ENCODE peak calls at places on chromosomes 1 and 21, in four cellular contexts. One of them, this sample, is unnamed.

GRCh38 chr1:194055545-194055944 is 869.1 kb upstream of the B3GALT2 start:
- DNase-seq in ELR: no peak
- DNase-seq in bronchial epithelial cell: no peak
- DNase-seq in HTR-8/SVneo: no peak
- DNase-seq in this sample: peak

GRCh38 chr1:167357305-167357704 is 136.6 kb downstream of the POU2F1 start:
- DNase-seq in HTR-8/SVneo: no peak
- DNase-seq in bronchial epithelial cell: no peak
- DNase-seq in ELR: no peak
- DNase-seq in this sample: no peak

GRCh38 chr1:236395780-236396664 is 1.9 kb downstream of the EDARADD start:
- DNase-seq in HTR-8/SVneo: peak
- DNase-seq in bronchial epithelial cell: peak
- DNase-seq in ELR: no peak
- DNase-seq in this sample: no peak

GRCh38 chr1:21764615-21765423 is 18.1 kb downstream of the USP48 start:
- DNase-seq in HTR-8/SVneo: peak
- DNase-seq in ELR: peak
- DNase-seq in bronchial epithelial cell: peak
- DNase-seq in this sample: peak

GRCh38 chr1:116334015-116334547 is 39.0 kb upstream of the ATP1A1 start:
- DNase-seq in HTR-8/SVneo: no peak
- DNase-seq in ELR: peak
- DNase-seq in bronchial epithelial cell: peak
- DNase-seq in this sample: no peak

GRCh38 chr1:151342021-151342420 is 5.0 kb downstream of the RFX5 start:
- DNase-seq in ELR: no peak
- DNase-seq in HTR-8/SVneo: no peak
- DNase-seq in bronchial epithelial cell: no peak
- DNase-seq in this sample: no peak

GRCh38 chr1:184889902-184890301 is 84.4 kb downstream of the NIBAN1 start:
- DNase-seq in bronchial epithelial cell: no peak
- DNase-seq in HTR-8/SVneo: no peak
- DNase-seq in ELR: peak
- DNase-seq in this sample: no peak

GRCh38 chr1:27428316-27429028 is 36.0 kb downstream of the GPR3 start:
- DNase-seq in HTR-8/SVneo: no peak
- DNase-seq in ELR: no peak
- DNase-seq in bronchial epithelial cell: no peak
- DNase-seq in this sample: peak

GRCh38 chr1:195799016-195799415 is 809.2 kb downstream of the KCNT2 start:
- DNase-seq in HTR-8/SVneo: no peak
- DNase-seq in ELR: no peak
- DNase-seq in bronchial epithelial cell: no peak
- DNase-seq in this sample: no peak

GRCh38 chr1:157090196-157090647 is 9.4 kb downstream of the ETV3L start:
- DNase-seq in ELR: peak
- DNase-seq in HTR-8/SVneo: peak
- DNase-seq in bronchial epithelial cell: peak
- DNase-seq in this sample: peak

GRCh38 chr1:245124644-245125043 is 30.1 kb upstream of the KIF26B start:
- DNase-seq in bronchial epithelial cell: no peak
- DNase-seq in HTR-8/SVneo: no peak
- DNase-seq in ELR: no peak
- DNase-seq in this sample: no peak

GRCh38 chr21:38266732-38267131 is 9.9 kb downstream of the KCNJ15 start:
- DNase-seq in HTR-8/SVneo: peak
- DNase-seq in ELR: peak
- DNase-seq in bronchial epithelial cell: peak
- DNase-seq in this sample: no peak

GRCh38 chr1:241406421-241406820 is 49.4 kb upstream of the RGS7 start:
- DNase-seq in bronchial epithelial cell: no peak
- DNase-seq in HTR-8/SVneo: no peak
- DNase-seq in ELR: no peak
- DNase-seq in this sample: no peak

GRCh38 chr1:168004531-168004930 is 67.7 kb upstream of the MPC2 start:
- DNase-seq in ELR: no peak
- DNase-seq in HTR-8/SVneo: no peak
- DNase-seq in bronchial epithelial cell: no peak
- DNase-seq in this sample: peak

GRCh38 chr1:227894831-227895451 is 52.8 kb downstream of the WNT9A start:
- DNase-seq in bronchial epithelial cell: no peak
- DNase-seq in ELR: no peak
- DNase-seq in HTR-8/SVneo: no peak
- DNase-seq in this sample: no peak

GRCh38 chr1:98870959-98871903 is 133.4 kb downstream of the PLPPR5 start:
- DNase-seq in HTR-8/SVneo: no peak
- DNase-seq in ELR: peak
- DNase-seq in bronchial epithelial cell: no peak
- DNase-seq in this sample: peak

GRCh38 chr21:35207322-35207721 is 158.2 kb upstream of the RUNX1 start:
- DNase-seq in HTR-8/SVneo: no peak
- DNase-seq in bronchial epithelial cell: no peak
- DNase-seq in ELR: no peak
- DNase-seq in this sample: no peak

GRCh38 chr1:171727778-171728177 is 14.1 kb downstream of the VAMP4 start:
- DNase-seq in bronchial epithelial cell: no peak
- DNase-seq in HTR-8/SVneo: no peak
- DNase-seq in ELR: no peak
- DNase-seq in this sample: no peak

GRCh38 chr1:203325418-203326091 is 20.2 kb downstream of the BTG2 start:
- DNase-seq in bronchial epithelial cell: no peak
- DNase-seq in ELR: no peak
- DNase-seq in HTR-8/SVneo: no peak
- DNase-seq in this sample: peak

GRCh38 chr1:53381790-53382401 is 54.0 kb upstream of the LRP8 start:
- DNase-seq in HTR-8/SVneo: peak
- DNase-seq in bronchial epithelial cell: peak
- DNase-seq in ELR: peak
- DNase-seq in this sample: no peak

GRCh38 chr1:27527223-27527856 is 37.4 kb upstream of the WASF2 start:
- DNase-seq in HTR-8/SVneo: no peak
- DNase-seq in bronchial epithelial cell: no peak
- DNase-seq in ELR: no peak
- DNase-seq in this sample: no peak

GRCh38 chr1:15948600-15949452 is 27.1 kb downstream of the ZBTB17 start:
- DNase-seq in HTR-8/SVneo: no peak
- DNase-seq in ELR: peak
- DNase-seq in bronchial epithelial cell: peak
- DNase-seq in this sample: no peak

GRCh38 chr1:154877370-154877974 is 7.4 kb upstream of the KCNN3 start:
- DNase-seq in ELR: peak
- DNase-seq in HTR-8/SVneo: no peak
- DNase-seq in bronchial epithelial cell: peak
- DNase-seq in this sample: no peak

GRCh38 chr1:226960256-226960655 is 20.2 kb downstream of the COQ8A start:
- DNase-seq in bronchial epithelial cell: no peak
- DNase-seq in ELR: no peak
- DNase-seq in HTR-8/SVneo: no peak
- DNase-seq in this sample: no peak

GRCh38 chr1:24769656-24770651 is 24.7 kb downstream of the CLIC4 start:
- DNase-seq in ELR: peak
- DNase-seq in HTR-8/SVneo: peak
- DNase-seq in bronchial epithelial cell: peak
- DNase-seq in this sample: no peak

GRCh38 chr1:20472860-20473711 is 12.9 kb downstream of the CAMK2N1 start:
- DNase-seq in ELR: peak
- DNase-seq in HTR-8/SVneo: no peak
- DNase-seq in bronchial epithelial cell: peak
- DNase-seq in this sample: peak

GRCh38 chr1:235500971-235501540 is 3.2 kb downstream of the B3GALNT2 start:
- DNase-seq in ELR: peak
- DNase-seq in bronchial epithelial cell: peak
- DNase-seq in HTR-8/SVneo: peak
- DNase-seq in this sample: no peak

GRCh38 chr1:223258751-223259177 is 105.2 kb downstream of the SUSD4 start:
- DNase-seq in HTR-8/SVneo: peak
- DNase-seq in bronchial epithelial cell: peak
- DNase-seq in ELR: peak
- DNase-seq in this sample: no peak

GRCh38 chr1:210536263-210536961 is 207.7 kb downstream of the HHAT start:
- DNase-seq in HTR-8/SVneo: no peak
- DNase-seq in ELR: no peak
- DNase-seq in bronchial epithelial cell: no peak
- DNase-seq in this sample: peak

GRCh38 chr21:28992526-28993292 is at the start of gene LTN1:
- DNase-seq in HTR-8/SVneo: peak
- DNase-seq in bronchial epithelial cell: peak
- DNase-seq in ELR: peak
- DNase-seq in this sample: peak

GRCh38 chr21:28111151-28111619 is 881.5 kb downstream of the LTN1 start:
- DNase-seq in HTR-8/SVneo: no peak
- DNase-seq in bronchial epithelial cell: no peak
- DNase-seq in ELR: no peak
- DNase-seq in this sample: no peak

GRCh38 chr1:167905182-167905581 is 8.8 kb downstream of the ADCY10 start:
- DNase-seq in bronchial epithelial cell: no peak
- DNase-seq in HTR-8/SVneo: no peak
- DNase-seq in ELR: peak
- DNase-seq in this sample: no peak

GRCh38 chr1:44584167-44584566 is 90.1 kb downstream of the TMEM53 start:
- DNase-seq in HTR-8/SVneo: no peak
- DNase-seq in ELR: no peak
- DNase-seq in bronchial epithelial cell: no peak
- DNase-seq in this sample: no peak